ENCODE peak calls at places on chromosome 22, in four cellular contexts. One of them, this sample, is unnamed.

GRCh38 chr22:27238935-27239510 is 562.5 kb downstream of the MN1 start:
- DNase-seq in K562: peak
- DNase-seq in HepG2: no peak
- DNase-seq in A549: peak
- DNase-seq in this sample: no peak

GRCh38 chr22:36244522-36245391 is 5.4 kb upstream of the APOL2 start:
- DNase-seq in K562: no peak
- DNase-seq in A549: no peak
- DNase-seq in HepG2: no peak
- DNase-seq in this sample: no peak

GRCh38 chr22:24077416-24077815 is 66.3 kb downstream of the CABIN1 start:
- DNase-seq in K562: no peak
- DNase-seq in HepG2: no peak
- DNase-seq in A549: no peak
- DNase-seq in this sample: no peak

GRCh38 chr22:19821523-19822300 is 33.0 kb downstream of the GNB1L start:
- DNase-seq in A549: no peak
- DNase-seq in HepG2: no peak
- DNase-seq in K562: no peak
- DNase-seq in this sample: peak

GRCh38 chr22:28414017-28414416 is 265.6 kb downstream of the TTC28 start:
- DNase-seq in HepG2: no peak
- DNase-seq in A549: no peak
- DNase-seq in K562: no peak
- DNase-seq in this sample: no peak

GRCh38 chr22:36911887-36912661 is 1.4 kb upstream of the CSF2RB start:
- DNase-seq in A549: no peak
- DNase-seq in HepG2: no peak
- DNase-seq in K562: no peak
- DNase-seq in this sample: no peak

GRCh38 chr22:44955102-44955501 is 54.7 kb downstream of the PHF21B start:
- DNase-seq in K562: no peak
- DNase-seq in HepG2: no peak
- DNase-seq in A549: no peak
- DNase-seq in this sample: no peak

GRCh38 chr22:33056108-33056507 is 2.1 kb downstream of the SYN3 start:
- DNase-seq in K562: no peak
- DNase-seq in A549: no peak
- DNase-seq in HepG2: no peak
- DNase-seq in this sample: no peak

GRCh38 chr22:47065756-47066615 is 303.5 kb downstream of the TBC1D22A start:
- DNase-seq in A549: no peak
- DNase-seq in K562: no peak
- DNase-seq in HepG2: no peak
- DNase-seq in this sample: no peak

GRCh38 chr22:26617251-26618199 is at the start of gene CRYBB1:
- DNase-seq in K562: peak
- DNase-seq in A549: no peak
- DNase-seq in HepG2: no peak
- DNase-seq in this sample: peak

GRCh38 chr22:46605117-46605516 is 15.1 kb upstream of the GRAMD4 start:
- DNase-seq in K562: no peak
- DNase-seq in A549: no peak
- DNase-seq in HepG2: no peak
- DNase-seq in this sample: no peak

GRCh38 chr22:30890689-30891442 is 77.7 kb downstream of the MORC2 start:
- DNase-seq in HepG2: no peak
- DNase-seq in K562: peak
- DNase-seq in A549: peak
- DNase-seq in this sample: peak

GRCh38 chr22:25403752-25404471 is 160.6 kb upstream of the GRK3 start:
- DNase-seq in A549: peak
- DNase-seq in K562: peak
- DNase-seq in HepG2: peak
- DNase-seq in this sample: no peak

GRCh38 chr22:47048123-47049077 is 285.9 kb downstream of the TBC1D22A start:
- DNase-seq in K562: no peak
- DNase-seq in HepG2: no peak
- DNase-seq in A549: no peak
- DNase-seq in this sample: no peak

DNA sequence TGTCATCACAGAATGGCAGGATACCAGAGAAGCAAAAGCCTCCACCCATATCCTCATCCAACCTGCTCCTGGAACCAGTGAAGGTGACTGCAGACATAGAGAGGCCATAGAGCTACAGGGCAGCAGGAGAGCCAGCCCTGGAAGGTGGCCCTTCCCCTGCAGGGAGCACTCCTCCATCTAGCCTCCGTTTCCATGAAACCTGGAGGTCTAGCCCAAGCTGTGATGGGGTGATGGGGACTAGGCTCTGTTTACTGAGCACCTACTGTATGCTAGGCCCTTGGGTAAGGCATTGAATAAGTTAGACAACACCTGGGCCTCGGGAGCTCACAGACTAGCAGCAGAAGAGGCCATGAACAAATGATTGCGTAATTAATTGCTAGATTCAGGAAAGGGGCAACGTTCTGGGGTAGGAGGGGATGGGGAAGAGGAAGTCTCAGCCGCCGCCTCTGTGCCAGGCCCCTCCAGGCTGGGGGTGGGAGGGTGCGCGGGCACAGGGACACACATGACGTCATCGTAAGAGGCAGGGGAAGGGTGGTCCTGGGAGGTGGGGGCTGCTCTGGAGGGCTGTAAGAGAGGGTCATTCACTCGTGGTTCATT is 784 bp upstream of the SYNGR1 start:
- DNase-seq in HepG2: no peak
- DNase-seq in A549: no peak
- DNase-seq in K562: no peak
- DNase-seq in this sample: no peak
- TF ChIP-seq RNF2 in HepG2: no peak
- TF ChIP-seq RNF2 in A549: no peak
- TF ChIP-seq RNF2 in K562: no peak
- TF ChIP-seq RNF2 in this sample: no peak

GRCh38 chr22:17792289-17792688 is 18.0 kb upstream of the BID start:
- DNase-seq in A549: no peak
- DNase-seq in HepG2: no peak
- DNase-seq in K562: peak
- DNase-seq in this sample: no peak
- TF ChIP-seq RNF2 in A549: no peak
- TF ChIP-seq RNF2 in HepG2: no peak
- TF ChIP-seq RNF2 in K562: no peak
- TF ChIP-seq RNF2 in this sample: no peak

GRCh38 chr22:39462443-39463147 is 5.8 kb downstream of the MGAT3 start:
- DNase-seq in A549: no peak
- DNase-seq in K562: peak
- DNase-seq in HepG2: peak
- DNase-seq in this sample: no peak
- TF ChIP-seq RNF2 in A549: no peak
- TF ChIP-seq RNF2 in K562: no peak
- TF ChIP-seq RNF2 in HepG2: no peak
- TF ChIP-seq RNF2 in this sample: no peak

GRCh38 chr22:50015451-50016307 is 3.1 kb upstream of the IL17REL start:
- DNase-seq in A549: no peak
- DNase-seq in HepG2: no peak
- DNase-seq in K562: no peak
- DNase-seq in this sample: peak
- TF ChIP-seq RNF2 in A549: no peak
- TF ChIP-seq RNF2 in HepG2: no peak
- TF ChIP-seq RNF2 in K562: no peak
- TF ChIP-seq RNF2 in this sample: no peak

DNA sequence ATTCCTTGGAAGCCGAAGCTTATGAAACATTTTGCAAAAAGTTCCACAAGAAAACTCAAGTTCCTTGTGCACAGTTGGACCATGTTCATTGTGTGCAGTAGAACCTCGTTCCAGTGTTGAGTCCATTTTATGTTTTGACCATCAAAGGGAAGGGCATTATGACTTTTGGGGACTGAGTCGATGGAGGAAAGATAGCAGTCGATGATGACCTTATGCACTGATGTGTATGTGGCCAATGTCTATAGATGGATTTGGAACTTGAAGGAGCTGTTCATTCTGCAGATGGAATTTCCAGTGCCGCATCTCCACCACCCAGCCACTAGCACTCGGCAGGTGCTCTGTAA is 71.5 kb upstream of the IGLL5 start:
- DNase-seq in A549: no peak
- DNase-seq in K562: no peak
- DNase-seq in HepG2: no peak
- DNase-seq in this sample: no peak
- TF ChIP-seq RNF2 in A549: no peak
- TF ChIP-seq RNF2 in K562: no peak
- TF ChIP-seq RNF2 in HepG2: no peak
- TF ChIP-seq RNF2 in this sample: no peak

GRCh38 chr22:21045585-21046294 is at the start of gene LRRC74B:
- DNase-seq in A549: peak
- DNase-seq in HepG2: peak
- DNase-seq in K562: peak
- DNase-seq in this sample: peak

GRCh38 chr22:21043856-21044535 is 1.8 kb upstream of the LRRC74B start:
- DNase-seq in A549: no peak
- DNase-seq in K562: no peak
- DNase-seq in HepG2: no peak
- DNase-seq in this sample: no peak

GRCh38 chr22:21042978-21043855 is 2.5 kb upstream of the LRRC74B start:
- DNase-seq in A549: no peak
- DNase-seq in K562: peak
- DNase-seq in HepG2: no peak
- DNase-seq in this sample: no peak

GRCh38 chr22:21047035-21047661 is 1.4 kb downstream of the LRRC74B start:
- DNase-seq in HepG2: no peak
- DNase-seq in K562: no peak
- DNase-seq in A549: no peak
- DNase-seq in this sample: no peak

GRCh38 chr22:21044931-21045584 is 688 bp upstream of the LRRC74B start:
- DNase-seq in HepG2: no peak
- DNase-seq in K562: peak
- DNase-seq in A549: no peak
- DNase-seq in this sample: no peak
- TF ChIP-seq RNF2 in HepG2: no peak
- TF ChIP-seq RNF2 in K562: no peak
- TF ChIP-seq RNF2 in A549: no peak
- TF ChIP-seq RNF2 in this sample: no peak

This sample was measured in H1.